ENCODE peak calls at places on chromosomes 12 and 14, in nine cellular contexts. Z is Calu3, I is GM23338, C is lower leg skin, S is cardiac muscle cell, J is upper lobe of left lung, F is bronchial epithelial cell, O is neural crest cell, T is K562. V is an unnamed sample.

GRCh38 chr12:113726254-113726819 is 239.8 kb downstream of the RBM19 start:
- DNase-seq in O (no peak), J (no peak), Z (no peak), F (no peak), C (peak), T (no peak), I (no peak), S (no peak), V (no peak)

GRCh38 chr14:90536511-90537191 is 139.8 kb downstream of the CALM1 start:
- DNase-seq in J (no peak), Z (no peak), O (no peak), T (no peak), I (no peak), C (no peak), S (no peak), F (no peak), V (no peak)

GRCh38 chr14:21861153-21861552 is 187.5 kb upstream of the OR4E1 start:
- DNase-seq in F (no peak), T (no peak), Z (no peak), J (no peak), S (no peak), C (no peak), O (no peak), I (no peak), V (no peak)

GRCh38 chr12:28770329-28770728 is 378.7 kb upstream of the FAR2 start:
- DNase-seq in O (no peak), J (no peak), T (no peak), Z (peak), I (no peak), C (no peak), F (peak), S (no peak), V (no peak)

GRCh38 chr12:51482808-51483532 is 58.3 kb downstream of the SLC4A8 start:
- DNase-seq in J (no peak), C (no peak), I (no peak), T (no peak), F (no peak), O (no peak), Z (no peak), S (no peak), V (no peak)

GRCh38 chr12:2795291-2796186 is 769 bp downstream of the FKBP4 start:
- DNase-seq in C (peak), T (peak), Z (peak), S (peak), F (no peak), J (peak), O (peak), I (peak), V (peak)

GRCh38 chr12:4214912-4215861 is 58.4 kb upstream of the CCND2 start:
- DNase-seq in S (no peak), C (peak), T (peak), F (peak), O (no peak), I (no peak), J (peak), Z (no peak), V (peak)

GRCh38 chr12:80580254-80580653 is 127.2 kb upstream of the MYF6 start:
- DNase-seq in O (no peak), I (no peak), C (no peak), T (no peak), Z (no peak), F (peak), J (no peak), S (no peak), V (no peak)

GRCh38 chr12:89451876-89452275 is 72.7 kb downstream of the GALNT4 start:
- DNase-seq in Z (peak), T (no peak), F (peak), S (peak), J (no peak), I (peak), O (peak), C (no peak), V (no peak)

GRCh38 chr12:130988261-130989175 is 34.8 kb downstream of the ADGRD1 start:
- DNase-seq in T (no peak), O (no peak), J (no peak), S (no peak), F (no peak), Z (no peak), C (peak), I (no peak), V (no peak)

GRCh38 chr14:87852107-87852506 is 140.9 kb downstream of the GALC start:
- DNase-seq in I (no peak), C (no peak), T (no peak), F (no peak), Z (no peak), J (no peak), O (no peak), S (no peak), V (no peak)

GRCh38 chr12:121611306-121611705 is 15.0 kb upstream of the ORAI1 start:
- DNase-seq in O (no peak), T (peak), I (peak), Z (peak), J (peak), C (no peak), F (no peak), S (no peak), V (no peak)

GRCh38 chr12:90100619-90101018 is 392.0 kb upstream of the ATP2B1 start:
- DNase-seq in I (no peak), O (no peak), F (peak), S (no peak), J (no peak), Z (no peak), T (no peak), C (no peak), V (no peak)

GRCh38 chr12:108525681-108526080 is 10.6 kb downstream of the FICD start:
- DNase-seq in S (no peak), T (no peak), I (no peak), C (no peak), F (peak), J (no peak), Z (no peak), O (no peak), V (no peak)

GRCh38 chr12:102526701-102527100 is 46.3 kb upstream of the IGF1 start:
- DNase-seq in T (no peak), Z (no peak), J (no peak), S (no peak), O (no peak), I (no peak), F (no peak), C (no peak), V (no peak)

GRCh38 chr14:96105921-96106441 is 66.8 kb downstream of the C14orf132 start:
- DNase-seq in O (no peak), I (no peak), F (peak), Z (no peak), T (no peak), S (no peak), C (peak), J (peak), V (no peak)

GRCh38 chr12:51127050-51127729 is 43.8 kb upstream of the CSRNP2 start:
- DNase-seq in I (no peak), S (no peak), C (no peak), O (no peak), T (no peak), F (peak), J (no peak), Z (no peak), V (no peak)

GRCh38 chr12:107145397-107145796 is 52.0 kb upstream of the CRY1 start:
- DNase-seq in I (no peak), T (no peak), F (peak), C (no peak), O (no peak), J (no peak), Z (no peak), S (no peak), V (no peak)

GRCh38 chr14:85423889-85424288 is 106.1 kb upstream of the FLRT2 start:
- DNase-seq in I (no peak), F (peak), O (no peak), J (no peak), S (no peak), C (no peak), Z (no peak), T (no peak), V (no peak)

GRCh38 chr12:108320503-108321293 is 18.4 kb downstream of the CMKLR1 start:
- DNase-seq in T (no peak), O (no peak), I (peak), F (no peak), Z (no peak), J (no peak), C (no peak), S (no peak), V (no peak)

GRCh38 chr12:104276192-104277131 is 27.1 kb upstream of the EID3 start:
- DNase-seq in J (no peak), O (no peak), F (no peak), S (no peak), T (no peak), I (no peak), Z (no peak), C (no peak), V (no peak)

GRCh38 chr14:70585221-70585620 is 15.2 kb downstream of the MED6 start:
- DNase-seq in C (no peak), J (no peak), S (no peak), T (no peak), F (no peak), O (no peak), I (peak), Z (no peak), V (no peak)
- TF ChIP-seq CTCF in C (no peak), J (no peak), S (no peak), T (no peak), F (no peak), O (no peak), I (peak), Z (no peak), V (no peak)

DNA sequence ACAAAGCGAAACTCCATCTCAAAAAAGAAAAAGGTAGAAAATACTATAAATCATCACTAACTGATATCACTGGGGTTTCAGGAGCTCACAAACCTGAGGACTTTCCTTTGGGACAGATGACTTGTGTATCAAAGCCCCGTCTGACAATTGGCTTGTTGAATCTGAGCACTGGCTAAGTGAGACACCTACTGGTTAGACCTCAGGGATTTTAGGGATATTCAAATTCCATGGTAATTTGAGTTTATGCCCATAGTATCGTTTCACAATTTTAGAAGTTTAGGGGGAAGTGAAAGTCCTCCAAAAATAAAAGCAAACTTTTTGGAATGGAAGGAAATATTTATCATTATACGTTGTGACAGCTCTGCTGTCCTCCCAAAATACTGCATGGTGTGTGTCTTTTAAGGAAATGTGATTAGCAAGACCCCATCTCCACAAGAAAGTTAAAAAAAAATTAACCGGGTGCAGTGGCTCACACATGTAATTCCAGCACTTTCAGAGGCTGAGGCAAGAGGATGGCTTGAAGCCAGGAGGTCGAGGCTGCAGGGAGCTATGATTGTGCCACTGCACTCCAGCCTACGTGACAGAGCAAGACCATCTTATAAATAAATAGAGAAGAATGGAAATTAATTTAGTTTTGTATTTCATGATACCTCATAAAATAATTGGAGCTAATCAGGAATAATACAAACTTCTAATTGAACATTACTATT is 49.2 kb downstream of the FBXL14 start:
- DNase-seq in S (no peak), T (no peak), C (no peak), F (peak), J (no peak), I (peak), O (no peak), Z (peak), V (no peak)
- TF ChIP-seq CTCF in S (peak), T (no peak), C (no peak), F (peak), J (no peak), I (peak), O (peak), Z (peak), V (no peak)

GRCh38 chr14:103385153-103385993 is at the start of gene MARK3:
- DNase-seq in Z (peak), J (peak), C (peak), O (peak), S (peak), T (peak), I (peak), F (peak), V (peak)
- TF ChIP-seq CTCF in Z (no peak), J (no peak), C (no peak), O (peak), S (peak), T (no peak), I (peak), F (no peak), V (peak)

DNA sequence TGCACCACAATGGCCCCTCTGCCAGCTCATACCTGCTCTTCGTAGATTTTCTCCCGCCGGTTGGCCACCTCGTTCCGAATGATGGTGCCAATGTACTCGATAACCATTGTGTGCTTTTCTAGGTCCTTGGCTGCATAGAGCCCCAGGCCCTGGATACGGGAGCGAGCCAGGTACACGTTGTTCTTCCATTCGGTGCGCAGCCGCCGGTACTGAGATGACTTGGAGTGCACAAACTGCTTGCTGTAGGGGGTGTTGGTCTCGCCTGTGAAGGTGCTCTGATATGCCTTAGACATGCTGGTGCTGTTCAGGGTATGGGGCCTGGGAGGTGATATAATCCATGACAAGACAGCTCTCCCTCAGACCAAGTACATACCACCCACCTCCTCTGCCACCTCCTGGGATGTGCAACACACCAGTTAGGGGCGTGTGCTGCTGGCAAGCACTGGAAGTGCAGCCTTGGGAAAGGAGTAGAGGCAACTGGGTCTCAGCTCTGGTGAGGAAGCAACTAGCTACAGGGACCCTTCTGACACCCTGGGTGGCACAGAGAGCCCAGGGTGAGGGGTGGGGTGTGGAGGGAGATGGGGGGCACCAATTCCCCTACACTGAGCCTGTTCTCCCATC is 4.1 kb upstream of the PRKAG1 start:
- DNase-seq in Z (no peak), J (no peak), I (no peak), F (no peak), O (no peak), T (no peak), S (no peak), C (no peak), V (no peak)
- TF ChIP-seq CTCF in Z (no peak), J (no peak), I (no peak), F (no peak), O (no peak), T (no peak), S (no peak), C (no peak), V (no peak)

GRCh38 chr12:6950944-6951540 is at the start of gene PTPN6:
- DNase-seq in J (peak), O (no peak), T (no peak), C (peak), I (no peak), S (no peak), F (no peak), Z (no peak), V (no peak)

GRCh38 chr12:6947615-6948014 is 3.5 kb upstream of the PTPN6 start:
- DNase-seq in O (no peak), Z (no peak), T (no peak), I (no peak), J (no peak), S (no peak), C (no peak), F (no peak), V (no peak)

GRCh38 chr12:6950401-6950801 is 755 bp upstream of the PTPN6 start:
- DNase-seq in T (no peak), O (no peak), Z (no peak), S (no peak), J (no peak), F (no peak), C (no peak), I (no peak), V (no peak)

GRCh38 chr12:6946920-6947374 is 3.1 kb downstream of the C12orf57 start:
- DNase-seq in T (no peak), I (no peak), Z (no peak), C (no peak), S (no peak), F (no peak), J (no peak), O (no peak), V (no peak)

DNA sequence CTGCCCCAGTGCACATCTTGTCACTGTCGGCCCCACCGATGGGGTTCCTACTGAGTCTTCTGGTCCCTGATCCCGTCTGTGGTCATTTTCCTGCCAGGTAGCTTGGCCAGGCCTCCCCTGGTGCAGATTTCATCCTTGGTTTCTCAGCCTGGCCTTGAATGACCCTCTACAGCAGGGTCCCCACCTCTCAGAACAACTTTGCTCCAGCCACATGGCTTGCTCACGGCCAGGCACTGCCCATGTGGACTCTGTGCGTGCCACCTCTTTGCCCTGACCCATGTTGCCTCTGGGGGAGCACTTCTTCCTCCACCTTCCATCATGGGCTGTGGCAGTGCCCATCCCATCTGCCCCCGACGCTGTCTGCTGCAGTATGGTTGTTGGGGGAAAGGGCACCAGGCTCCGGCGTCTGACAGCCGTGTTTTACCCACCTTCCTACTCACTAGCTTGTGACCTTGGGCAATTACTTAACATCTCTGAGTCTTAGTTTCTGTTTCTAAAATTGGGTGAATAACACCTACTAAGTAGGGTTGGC is 2.0 kb upstream of the PTPN6 start:
- DNase-seq in F (no peak), J (no peak), I (no peak), S (no peak), Z (no peak), T (no peak), O (no peak), C (no peak), V (no peak)
- TF ChIP-seq CTCF in F (peak), J (no peak), I (no peak), S (no peak), Z (no peak), T (no peak), O (no peak), C (no peak), V (no peak)

GRCh38 chr12:58349161-58349560 is 407.8 kb downstream of the ATP23 start:
- DNase-seq in Z (no peak), O (no peak), C (no peak), S (no peak), I (no peak), F (no peak), J (no peak), T (no peak), V (no peak)

GRCh38 chr12:58342736-58343135 is 401.4 kb downstream of the ATP23 start:
- DNase-seq in O (no peak), Z (no peak), S (no peak), C (no peak), I (no peak), F (no peak), T (no peak), J (no peak), V (no peak)

GRCh38 chr12:58341791-58342190 is 400.4 kb downstream of the ATP23 start:
- DNase-seq in S (no peak), Z (no peak), T (no peak), O (no peak), I (no peak), J (no peak), C (no peak), F (peak), V (no peak)

GRCh38 chr12:58347188-58347587 is 405.8 kb downstream of the ATP23 start:
- DNase-seq in T (no peak), J (no peak), I (no peak), S (no peak), C (no peak), F (no peak), O (no peak), Z (no peak), V (no peak)

GRCh38 chr12:58346032-58346632 is 404.8 kb downstream of the ATP23 start:
- DNase-seq in C (no peak), S (peak), J (no peak), O (no peak), T (peak), I (peak), F (peak), Z (no peak), V (no peak)
- TF ChIP-seq CTCF in C (no peak), S (peak), J (peak), O (peak), T (peak), I (peak), F (peak), Z (peak), V (peak)

DNA sequence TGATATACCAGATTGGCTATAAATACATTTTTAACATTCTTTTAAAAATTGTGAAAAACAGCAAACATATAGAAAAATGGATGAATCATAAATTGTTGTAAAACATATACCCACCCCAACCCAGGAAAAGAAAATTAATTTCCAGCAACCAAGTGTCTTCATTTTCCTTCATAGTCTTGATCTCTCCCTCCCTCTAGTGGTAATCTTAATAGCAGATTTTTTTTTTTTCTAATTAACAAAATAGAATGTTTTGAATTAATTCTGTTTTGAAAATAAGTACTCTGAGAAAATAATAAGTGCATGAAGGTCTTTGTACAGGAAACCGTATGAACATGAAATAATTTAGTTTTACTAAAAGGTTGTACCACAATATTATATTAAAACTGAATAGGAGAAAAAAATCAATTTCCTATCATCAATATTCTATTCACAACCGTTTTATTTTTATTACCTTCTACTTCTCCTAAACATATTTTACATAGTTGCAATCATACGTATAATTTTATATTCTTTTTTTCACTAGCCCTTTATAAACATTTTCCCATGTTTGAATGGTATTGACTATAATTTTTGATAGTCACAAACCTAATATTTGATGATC is 7.0 kb downstream of the ETNK1 start:
- DNase-seq in F (peak), Z (no peak), C (no peak), I (peak), T (no peak), S (peak), O (no peak), J (no peak), V (no peak)
- TF ChIP-seq CTCF in F (peak), Z (peak), C (no peak), I (peak), T (peak), S (peak), O (peak), J (peak), V (peak)

GRCh38 chr14:64293976-64294671 is at the start of gene ESR2:
- DNase-seq in I (peak), F (peak), C (no peak), T (peak), Z (peak), S (peak), O (peak), J (peak), V (peak)
- TF ChIP-seq CTCF in I (no peak), F (peak), C (no peak), T (no peak), Z (no peak), S (peak), O (peak), J (no peak), V (no peak)

GRCh38 chr12:44465139-44465538 is 411.0 kb downstream of the NELL2 start:
- DNase-seq in J (no peak), I (peak), F (no peak), O (no peak), S (peak), T (no peak), C (no peak), Z (no peak), V (no peak)
- TF ChIP-seq CTCF in J (no peak), I (peak), F (no peak), O (peak), S (no peak), T (no peak), C (no peak), Z (no peak), V (peak)

DNA sequence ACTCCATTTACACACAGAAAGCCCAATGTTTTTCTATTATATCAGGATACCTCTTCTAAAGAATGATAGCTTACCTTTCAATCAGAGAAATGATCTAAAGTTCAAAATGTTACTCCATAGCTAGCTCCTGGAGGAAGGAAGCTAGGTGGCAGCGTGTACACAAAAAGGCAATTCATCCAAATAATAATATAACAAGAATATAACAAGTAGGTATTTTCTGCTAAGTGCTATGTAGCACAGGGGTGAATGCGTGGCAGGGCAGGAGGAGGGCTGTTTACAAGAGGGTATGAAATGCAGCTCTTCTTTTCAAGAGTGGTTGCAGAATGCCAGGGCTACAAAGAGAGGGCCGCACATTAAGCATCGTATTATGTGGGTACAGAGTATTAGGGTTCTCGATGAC is 663 bp upstream of the SNAPC1 start:
- DNase-seq in F (no peak), C (peak), T (no peak), I (no peak), S (no peak), J (no peak), O (no peak), Z (no peak), V (no peak)
- TF ChIP-seq CTCF in F (no peak), C (no peak), T (no peak), I (no peak), S (no peak), J (no peak), O (no peak), Z (no peak), V (no peak)